ENCODE peak calls at places on chromosomes 2 and 18, in four cellular contexts. S is cardiac muscle cell, O is Calu3, A is esophagus muscularis mucosa. I is an unnamed sample.

GRCh38 chr2:38109732-38110181 is 33.8 kb upstream of the CYP1B1 start:
- DNase-seq in S (no peak), O (peak), A (no peak), I (no peak)

GRCh38 chr2:70903641-70904340 is 31.9 kb upstream of the ATP6V1B1 start:
- DNase-seq in O (no peak), S (no peak), A (peak), I (no peak)

GRCh38 chr2:62801814-62802524 is 96.5 kb downstream of the EHBP1 start:
- DNase-seq in O (no peak), A (no peak), S (no peak), I (no peak)

GRCh38 chr2:123993728-123994323 is 31.3 kb upstream of the CNTNAP5 start:
- DNase-seq in A (no peak), O (peak), S (peak), I (no peak)

GRCh38 chr2:164257794-164258193 is 363.5 kb downstream of the GRB14 start:
- DNase-seq in A (no peak), S (no peak), O (no peak), I (no peak)

GRCh38 chr2:54228945-54229344 is 27.1 kb downstream of the TSPYL6 start:
- DNase-seq in A (no peak), S (peak), O (no peak), I (no peak)

GRCh38 chr2:19073522-19073921 is 284.9 kb downstream of the OSR1 start:
- DNase-seq in A (no peak), O (peak), S (peak), I (no peak)

GRCh38 chr2:216192181-216192580 is 83.0 kb downstream of the XRCC5 start:
- DNase-seq in S (no peak), O (no peak), A (no peak), I (no peak)

GRCh38 chr2:217806480-217806760 is 196.4 kb downstream of the TNS1 start:
- DNase-seq in S (no peak), O (no peak), A (no peak), I (no peak)

GRCh38 chr2:174666312-174666711 is 68.7 kb upstream of the WIPF1 start:
- DNase-seq in O (no peak), S (no peak), A (no peak), I (no peak)

GRCh38 chr2:191864623-191865521 is 18.0 kb upstream of the CAVIN2 start:
- DNase-seq in O (no peak), S (peak), A (no peak), I (no peak)

GRCh38 chr2:31142106-31142505 is 3.9 kb upstream of the GALNT14 start:
- DNase-seq in S (no peak), O (no peak), A (no peak), I (no peak)

GRCh38 chr2:157246212-157247067 is 11.1 kb upstream of the GALNT5 start:
- DNase-seq in O (peak), S (peak), A (no peak), I (no peak)

GRCh38 chr2:240125749-240126148 is 10.4 kb downstream of the COPS9 start:
- DNase-seq in O (no peak), S (no peak), A (no peak), I (peak)

GRCh38 chr2:240124651-240125030 is 11.5 kb downstream of the COPS9 start:
- DNase-seq in S (no peak), A (no peak), O (no peak), I (no peak)

GRCh38 chr2:240121675-240122074 is 14.4 kb downstream of the COPS9 start:
- DNase-seq in O (no peak), A (peak), S (no peak), I (peak)

GRCh38 chr2:240126731-240127130 is 9.4 kb downstream of the COPS9 start:
- DNase-seq in S (no peak), A (no peak), O (no peak), I (no peak)

GRCh38 chr2:240123821-240124650 is 12.1 kb downstream of the COPS9 start:
- DNase-seq in O (no peak), S (no peak), A (no peak), I (peak)
- TF ChIP-seq CTCF in O (no peak), S (no peak), A (no peak), I (no peak)

GRCh38 chr2:101349893-101350662 is 37.2 kb downstream of the CREG2 start:
- DNase-seq in O (no peak), A (no peak), S (peak), I (no peak)
- TF ChIP-seq CTCF in O (no peak), A (no peak), S (peak), I (peak)

GRCh38 chr2:44770221-44771187 is 171.0 kb upstream of the SIX3 start:
- DNase-seq in S (no peak), A (no peak), O (no peak), I (no peak)
- TF ChIP-seq CTCF in S (no peak), A (no peak), O (no peak), I (no peak)

GRCh38 chr18:51168031-51168742 is 29.3 kb downstream of the MEX3C start:
- DNase-seq in A (no peak), O (no peak), S (no peak), I (no peak)
- TF ChIP-seq CTCF in A (no peak), O (no peak), S (no peak), I (no peak)

I was measured in osteocyte.